ENCODE peak calls at places on chromosome 20, in five cellular contexts. K is IMR-90, M is H9, A is H1, P is trophoblast cell. O is an unnamed sample. For H3K79me1, the result is how much of the 10 kb centered on the place peaks cover.

GRCh38 chr20:19855426-19855825 is 97.4 kb downstream of the RIN2 start:
- DNase-seq in M (no peak), P (no peak), A (no peak), K (no peak), O (no peak)

GRCh38 chr20:38304845-38305447 is 990 bp downstream of the BPI start:
- DNase-seq in A (peak), M (peak), K (peak), P (peak), O (no peak)

GRCh38 chr20:58691773-58692578 is 624 bp upstream of the NPEPL1 start:
- DNase-seq in P (peak), M (peak), A (no peak), K (no peak), O (no peak)

GRCh38 chr20:41560971-41561370 is 57.2 kb downstream of the CHD6 start:
- DNase-seq in M (no peak), A (no peak), P (no peak), K (no peak), O (no peak)

GRCh38 chr20:4086771-4087677 is 71.7 kb upstream of the RNF24 start:
- DNase-seq in P (no peak), M (peak), K (no peak), A (no peak), O (no peak)

GRCh38 chr20:57474191-57474590 is 50.7 kb downstream of the CTCFL start:
- DNase-seq in K (no peak), A (no peak), M (no peak), P (no peak), O (no peak)

GRCh38 chr20:38604873-38605303 is 3.3 kb downstream of the ARHGAP40 start:
- DNase-seq in A (no peak), M (no peak), K (peak), P (peak), O (peak)

GRCh38 chr20:3752386-3752759 is 15.2 kb downstream of the ADISSP start:
- DNase-seq in A (no peak), M (no peak), K (no peak), P (peak), O (no peak)

GRCh38 chr20:59403962-59404314 is 103.5 kb downstream of the EDN3 start:
- DNase-seq in A (no peak), P (no peak), M (no peak), K (no peak), O (no peak)

DNA sequence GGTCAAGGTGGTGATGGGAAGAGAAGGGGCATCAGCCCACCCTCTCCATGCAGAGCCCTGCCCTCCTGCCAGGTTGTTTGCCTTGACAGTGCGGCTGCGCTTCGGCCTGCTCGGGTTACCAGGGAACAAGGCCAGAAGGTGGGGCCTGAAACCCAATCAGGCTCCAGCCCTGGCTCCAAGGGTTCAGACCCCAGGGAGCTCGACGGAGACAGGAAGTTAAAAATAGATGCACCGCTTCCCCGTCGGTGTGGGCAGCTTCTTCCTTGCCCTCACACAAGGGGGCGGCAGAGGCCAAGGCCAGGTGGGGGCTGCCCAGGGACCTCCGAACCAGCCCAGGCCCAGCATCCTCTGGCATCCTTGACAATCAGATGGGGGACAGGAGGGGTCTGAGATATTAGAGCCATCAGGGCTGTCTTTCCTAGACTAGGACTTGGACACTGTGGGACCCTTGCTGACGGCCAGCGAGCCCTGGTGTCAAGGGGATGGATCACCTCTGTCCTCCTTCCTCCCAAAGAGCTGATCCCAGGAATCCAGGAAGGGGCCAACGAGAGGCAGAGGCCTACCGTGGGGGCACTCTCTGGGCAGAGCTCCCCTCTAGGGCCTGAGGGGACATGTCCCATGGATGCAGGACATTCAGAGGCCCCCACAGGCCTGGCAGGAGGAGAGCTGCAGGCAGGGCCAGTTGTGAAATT is 65.2 kb downstream of the RIPOR3 start:
- DNase-seq in M (peak), A (no peak), P (peak), K (peak), O (no peak)
- H3K9ac ChIP-seq in M (no peak), A (no peak), P (peak), K (no peak), O (no peak)

GRCh38 chr20:63619086-63619485 is 7.8 kb downstream of the GMEB2 start:
- DNase-seq in A (no peak), M (no peak), K (no peak), P (no peak), O (no peak)

GRCh38 chr20:63618291-63618980 is 8.5 kb downstream of the GMEB2 start:
- DNase-seq in P (no peak), A (no peak), M (no peak), K (no peak), O (no peak)

GRCh38 chr20:63619505-63619904 is 7.4 kb downstream of the GMEB2 start:
- DNase-seq in K (no peak), P (no peak), M (no peak), A (no peak), O (no peak)

GRCh38 chr20:63617092-63617875 is 9.6 kb downstream of the GMEB2 start:
- DNase-seq in M (no peak), A (no peak), K (no peak), P (no peak), O (no peak)

GRCh38 chr20:63617876-63618265 is 9.0 kb downstream of the GMEB2 start:
- DNase-seq in K (no peak), A (no peak), P (no peak), M (no peak), O (no peak)
- H3K79me1 ChIP-seq in K (under half), A (under half), P (under half), M (under half), O (under half)

GRCh38 chr20:5095454-5095853 is 24.3 kb downstream of the PCNA start:
- DNase-seq in A (no peak), P (no peak), K (no peak), M (no peak), O (no peak)
- H3K9ac ChIP-seq in A (no peak), P (no peak), K (no peak), M (no peak), O (no peak)

GRCh38 chr20:48761914-48762313 is 65.9 kb downstream of the PREX1 start:
- DNase-seq in A (no peak), M (no peak), P (no peak), K (no peak), O (no peak)
- H3K79me1 ChIP-seq in A (under half), M (under half), P (under half), K (under half), O (under half)

GRCh38 chr20:51631011-51631950 is 88.8 kb upstream of the NFATC2 start:
- DNase-seq in M (no peak), K (peak), A (no peak), P (peak), O (no peak)
- H3K9ac ChIP-seq in M (no peak), K (peak), A (no peak), P (no peak), O (no peak)

GRCh38 chr20:63350597-63351379 is 10.4 kb downstream of the CHRNA4 start:
- DNase-seq in P (no peak), M (no peak), K (no peak), A (no peak), O (no peak)

GRCh38 chr20:63348828-63349515 is 12.2 kb downstream of the CHRNA4 start:
- DNase-seq in M (no peak), K (no peak), A (no peak), P (no peak), O (no peak)

GRCh38 chr20:63349516-63349895 is 11.6 kb downstream of the CHRNA4 start:
- DNase-seq in M (no peak), P (no peak), A (no peak), K (no peak), O (no peak)

GRCh38 chr20:63351380-63351700 is 9.8 kb downstream of the CHRNA4 start:
- DNase-seq in P (no peak), M (no peak), K (no peak), A (no peak), O (no peak)

GRCh38 chr20:63350196-63350595 is 11.0 kb downstream of the CHRNA4 start:
- DNase-seq in M (no peak), A (no peak), K (no peak), P (no peak), O (no peak)
- H3K79me1 ChIP-seq in M (under half), A (under half), K (under half), P (under half), O (under half)

DNA sequence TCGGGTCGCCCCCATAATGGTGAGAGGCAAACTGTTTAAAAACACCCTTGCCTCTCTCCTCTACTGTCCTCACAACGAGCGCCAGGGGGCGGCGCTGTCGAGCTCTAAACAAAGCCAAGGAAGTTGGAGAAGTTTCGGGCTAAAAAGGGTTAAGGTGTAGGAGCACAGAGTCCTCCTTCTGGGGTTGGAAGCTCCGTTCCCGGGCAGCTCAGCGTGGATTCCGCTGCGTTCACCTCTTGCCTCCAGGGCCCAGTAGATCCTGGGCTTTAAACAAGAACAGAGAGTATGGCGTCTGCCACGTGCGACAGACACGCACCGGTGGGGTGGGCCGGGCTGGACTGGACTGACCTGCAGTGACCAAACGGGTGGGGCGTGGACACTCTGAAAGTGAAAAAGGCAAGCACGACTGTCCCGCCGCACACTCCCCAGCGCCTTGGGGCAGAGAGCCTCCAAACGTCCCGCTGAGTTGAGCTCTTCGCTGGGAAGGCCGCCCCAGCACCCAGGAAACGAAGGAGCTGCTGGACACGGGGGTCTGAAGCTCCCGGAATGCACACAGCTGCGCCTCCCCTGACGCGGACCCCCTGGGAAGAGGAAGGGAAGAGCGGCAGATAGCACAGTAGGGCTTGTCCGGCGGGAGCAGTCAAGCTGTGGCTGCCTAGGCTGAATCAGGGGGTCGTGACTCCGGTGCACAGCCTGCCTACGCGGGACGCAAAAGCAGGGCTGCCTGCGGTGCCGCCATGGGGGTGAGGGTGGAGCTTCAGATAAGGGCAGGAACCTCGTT is 1.6 kb upstream of the THBD start:
- DNase-seq in A (peak), P (peak), M (peak), K (peak), O (peak)
- H3K9ac ChIP-seq in A (peak), P (no peak), M (no peak), K (peak), O (peak)

DNA sequence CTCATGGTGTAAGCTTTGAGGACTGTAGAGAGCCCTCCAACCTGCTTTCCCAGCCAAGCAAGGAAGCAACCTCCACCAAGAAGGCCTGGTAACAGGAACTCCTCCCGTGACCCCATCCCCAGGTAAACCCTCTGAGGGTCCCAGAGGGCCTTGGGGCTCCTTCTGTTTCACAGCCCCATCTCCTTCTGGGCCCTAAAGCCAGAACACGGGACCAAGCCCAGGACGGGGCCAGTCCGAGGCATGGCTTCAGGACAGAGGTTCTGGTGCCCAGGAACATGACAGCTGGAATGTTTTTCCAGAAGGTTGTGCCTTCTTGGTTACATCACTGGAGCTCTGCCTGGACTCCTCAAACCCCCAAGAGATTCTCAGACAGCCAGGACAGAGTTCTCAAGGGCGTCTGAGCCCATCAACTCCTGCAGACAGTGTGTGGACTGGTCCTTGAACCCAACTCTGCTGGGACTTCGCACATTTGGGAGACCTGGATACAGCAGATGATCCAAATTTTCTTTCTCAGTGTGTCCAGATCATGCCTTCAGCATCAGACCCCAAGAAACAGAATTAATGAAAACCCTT is 43.1 kb downstream of the RRBP1 start:
- DNase-seq in K (no peak), A (no peak), P (no peak), M (no peak), O (no peak)
- H3K79me1 ChIP-seq in K (under half), A (under half), P (under half), M (under half), O (under half)

DNA sequence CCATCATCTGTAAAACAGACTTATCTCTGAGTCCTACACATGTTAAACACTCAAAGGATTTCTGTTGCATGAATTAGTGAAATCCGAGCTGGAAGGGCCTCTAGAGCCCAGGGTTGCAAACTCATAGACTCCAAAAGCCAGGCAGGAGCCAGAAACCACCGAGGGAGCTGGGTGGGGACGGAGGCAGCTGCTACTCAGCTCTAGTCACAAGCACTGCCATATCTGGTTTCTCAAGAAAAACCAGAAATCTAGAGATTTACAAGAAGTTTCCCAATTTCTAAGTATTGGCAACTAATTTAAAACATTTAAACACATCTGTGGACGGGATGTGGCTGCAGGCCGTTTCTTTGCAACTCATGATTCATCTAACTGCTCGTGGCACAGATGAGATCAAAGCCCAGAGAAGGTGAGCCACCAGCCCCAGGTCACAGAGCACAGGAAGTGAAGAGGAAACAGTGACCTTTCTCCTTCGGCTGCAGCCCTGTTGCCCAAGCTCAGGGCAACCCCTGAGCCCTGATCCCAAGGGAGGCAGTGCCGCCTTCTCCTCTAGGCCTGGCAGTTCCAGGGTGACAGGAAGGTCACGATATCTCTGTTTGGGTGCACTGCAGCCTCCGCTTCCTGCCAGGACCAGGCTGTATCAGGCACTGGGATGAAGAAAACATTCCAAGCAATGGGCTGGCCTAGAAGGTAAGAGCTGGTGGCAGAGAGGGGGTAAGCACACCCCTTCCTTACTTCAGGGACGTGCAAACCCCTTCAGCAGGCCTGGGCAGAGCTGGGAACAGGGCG is 26.4 kb upstream of the PTGIS start:
- DNase-seq in K (peak), P (peak), A (no peak), M (no peak), O (no peak)
- H3K9ac ChIP-seq in K (peak), P (no peak), A (no peak), M (no peak), O (no peak)